ENCODE peak calls at places on chromosome 5, in ten cellular contexts. Y is brain microvascular endothelial cell; F is CD8-positive, alpha-beta T cell; N is kidney epithelial cell; J is K562; R is PC-9; X is ovary; G is HCT116; M is heart left ventricle; L is CD8-positive, alpha-beta memory T cell. D is an unnamed sample.

GRCh38 chr5:107217721-107218130 is 453.0 kb downstream of the EFNA5 start:
- DNase-seq in G (peak; percentile 6), X (no peak), R (peak; percentile 96), J (no peak), M (peak; percentile 80), N (peak; percentile 18), L (no peak), F (no peak), Y (no peak), D (no peak)

GRCh38 chr5:155616779-155617392 is 603.3 kb downstream of the KIF4B start:
- DNase-seq in R (no peak), L (peak; percentile 26), X (no peak), N (no peak), Y (no peak), M (no peak), J (peak; percentile 47), F (peak; percentile 22), G (no peak), D (no peak)

GRCh38 chr5:95565280-95565920 is 10.5 kb downstream of the ARSK start:
- DNase-seq in G (no peak), J (no peak), Y (no peak), X (no peak), F (no peak), M (no peak), R (no peak), L (no peak), N (no peak), D (peak; percentile 41)

GRCh38 chr5:145824040-145824439 is 11.1 kb downstream of the PRELID2 start:
- DNase-seq in R (no peak), L (no peak), M (no peak), X (no peak), Y (no peak), G (no peak), J (no peak), F (no peak), N (no peak), D (no peak)

GRCh38 chr5:168407222-168407621 is 79.0 kb upstream of the RARS1 start:
- DNase-seq in X (no peak), F (no peak), R (no peak), L (no peak), Y (no peak), J (no peak), M (no peak), N (no peak), G (no peak), D (no peak)

GRCh38 chr5:96861044-96861443 is 15.3 kb upstream of the ERAP2 start:
- DNase-seq in X (no peak), M (no peak), G (no peak), R (no peak), L (no peak), N (no peak), Y (no peak), F (no peak), J (no peak), D (no peak)

GRCh38 chr5:15105799-15106393 is 234.3 kb upstream of the ANKH start:
- DNase-seq in X (peak; percentile 27), J (peak; percentile 65), G (peak; percentile 22), F (no peak), R (no peak), L (no peak), Y (peak; percentile 47), N (no peak), M (peak; percentile 28), D (no peak)

GRCh38 chr5:57841671-57842375 is 359.2 kb upstream of the ACTBL2 start:
- DNase-seq in F (no peak), L (no peak), J (no peak), N (peak; percentile 98), R (peak; percentile 98), Y (peak; percentile 96), X (no peak), M (peak; percentile 32), G (peak; percentile 65), D (peak; percentile 91)

GRCh38 chr5:72649449-72649848 is 142.2 kb upstream of the ZNF366 start:
- DNase-seq in R (no peak), J (peak; percentile 22), M (no peak), G (no peak), L (no peak), X (no peak), N (no peak), Y (peak; percentile 75), F (no peak), D (no peak)

DNA sequence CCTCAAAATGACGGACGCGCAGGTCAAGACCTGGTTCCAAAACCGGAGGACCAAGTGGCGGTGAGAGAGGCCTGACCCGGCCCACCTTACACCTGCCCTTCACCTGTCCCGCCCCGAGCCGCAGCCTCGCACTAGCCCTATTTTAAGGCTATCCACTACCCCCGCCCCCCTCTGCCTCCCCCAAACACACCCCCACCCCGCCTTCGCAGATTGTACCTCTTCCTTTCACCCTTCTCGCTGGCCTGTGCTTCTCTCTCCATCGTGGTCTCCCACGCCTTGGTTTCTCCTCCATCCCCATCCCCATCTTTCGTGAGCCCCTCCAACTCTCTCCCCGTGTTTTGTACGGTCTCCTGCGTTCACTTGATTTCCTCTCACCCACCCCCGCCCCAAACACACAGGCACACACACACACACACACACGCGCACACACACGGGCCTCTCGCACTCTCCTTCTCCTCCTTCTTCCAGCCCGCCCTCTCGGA is 1.3 kb downstream of the TLX3 start:
- DNase-seq in N (no peak), X (no peak), L (no peak), R (no peak), J (no peak), F (no peak), Y (no peak), G (no peak), M (no peak), D (no peak)
- H3K4me3 ChIP-seq in N (no peak overlapping the region), X (no peak overlapping the region), L (no peak overlapping the region), R (no peak overlapping the region), J (no peak overlapping the region), F (no peak overlapping the region), Y (no peak overlapping the region), G (peak overlapping the region; percentile 50), M (no peak overlapping the region), D (no peak overlapping the region)

DNA sequence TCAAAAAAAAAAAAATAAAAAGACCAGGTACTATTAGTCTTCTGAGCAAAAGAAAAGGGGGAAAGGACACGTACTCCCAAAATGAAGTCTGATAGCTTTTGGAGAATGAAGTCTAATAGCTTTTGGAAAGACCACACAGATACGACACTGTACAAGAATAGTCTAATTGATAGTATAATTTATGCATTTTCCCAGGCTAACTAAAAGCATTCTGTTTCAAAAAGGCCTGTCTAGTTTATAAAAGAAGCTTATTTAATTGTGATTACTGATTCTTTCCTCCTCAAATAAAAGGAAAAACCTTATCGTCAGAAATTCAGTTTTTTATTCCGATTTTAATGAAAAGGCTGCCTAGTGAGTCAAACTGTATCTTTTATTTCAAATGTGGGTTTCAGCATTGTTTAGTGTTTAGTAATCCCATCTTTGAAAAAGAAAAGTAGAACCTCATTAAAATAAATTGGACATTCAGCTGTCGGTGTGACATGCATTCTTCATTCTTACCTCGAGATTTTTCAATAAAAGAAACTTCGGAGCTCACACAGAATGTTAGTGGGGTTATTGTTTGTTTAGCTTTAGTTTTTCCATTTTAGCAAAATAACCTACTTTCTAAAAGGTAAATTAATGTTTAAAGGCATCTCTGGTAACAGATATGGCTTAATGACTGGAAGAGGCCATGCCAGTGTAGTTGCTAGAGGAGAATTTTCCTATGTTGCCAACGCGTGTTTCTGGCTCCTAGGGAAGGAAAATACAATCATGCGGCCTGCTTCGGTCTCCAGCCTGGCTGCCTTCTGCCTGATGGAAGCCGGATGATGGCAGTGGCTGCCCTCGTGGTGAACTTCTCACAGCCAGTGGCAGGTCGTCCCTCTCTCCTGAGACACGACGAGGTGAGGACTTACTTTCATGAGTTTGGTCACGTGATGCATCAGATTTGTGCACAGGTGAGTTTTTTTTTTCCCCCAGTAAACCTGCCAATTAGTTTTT is 70.0 kb downstream of the NLN start:
- DNase-seq in J (no peak), F (no peak), N (no peak), X (no peak), Y (no peak), G (no peak), L (no peak), M (no peak), R (no peak), D (no peak)
- H3K36me3 ChIP-seq in J (peaks cover 29% of the 10 kb centered on the region), F (no peaks in the 10 kb centered on the region), N (no peaks in the 10 kb centered on the region), X (no peaks in the 10 kb centered on the region), Y (peaks cover 3% of the 10 kb centered on the region), G (peaks cover 12% of the 10 kb centered on the region), L (no peaks in the 10 kb centered on the region), M (peaks cover 3% of the 10 kb centered on the region), R (peaks cover 4% of the 10 kb centered on the region), D (no peaks in the 10 kb centered on the region)

DNA sequence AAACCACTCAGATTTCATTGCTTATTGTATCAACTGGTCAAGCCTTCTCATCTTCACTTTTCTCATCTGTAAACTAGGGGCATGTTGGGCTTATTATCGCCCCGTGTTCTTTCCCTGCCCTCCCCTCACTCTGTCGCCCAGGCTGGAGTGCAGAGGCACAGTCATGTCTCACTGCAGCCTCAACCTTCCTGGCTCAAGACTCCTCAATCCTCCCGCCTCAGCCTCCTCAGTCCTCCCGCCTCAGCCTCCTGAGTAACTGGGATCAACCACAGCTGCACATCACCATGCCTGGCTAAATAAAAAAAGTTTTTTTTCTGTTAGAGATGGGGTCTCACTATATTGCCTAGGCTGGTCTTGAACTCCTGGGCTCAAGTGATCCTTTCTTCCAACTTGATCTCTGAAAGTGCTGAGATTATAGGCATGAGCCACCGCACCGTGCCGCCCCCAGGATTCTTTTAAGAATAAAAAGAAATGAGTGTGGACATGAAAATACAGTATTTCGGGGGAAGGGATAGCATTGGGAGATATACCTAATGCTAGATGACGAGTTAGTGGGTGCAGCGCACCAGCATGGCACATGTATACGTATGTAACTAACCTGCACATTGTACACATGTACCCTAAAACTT is 2.0 kb downstream of the MAML1 start:
- DNase-seq in M (no peak), J (no peak), G (no peak), N (no peak), X (no peak), L (no peak), F (no peak), R (no peak), Y (no peak), D (no peak)
- H3K4me3 ChIP-seq in M (peak overlapping the region; percentile 70), J (peak overlapping the region; percentile 89), G (no peak overlapping the region), N (peak overlapping the region; percentile 71), X (peak overlapping the region; percentile 83), L (peak overlapping the region; percentile 69), F (peak overlapping the region; percentile 52), R (peak overlapping the region; percentile 77), Y (peak overlapping the region; percentile 77), D (peak overlapping the region; percentile 76)

GRCh38 chr5:133533541-133533940 is 78.8 kb downstream of the FSTL4 start:
- DNase-seq in F (no peak), M (no peak), N (no peak), Y (no peak), J (no peak), X (no peak), G (no peak), L (no peak), R (no peak), D (no peak)

GRCh38 chr5:133528841-133529240 is 83.5 kb downstream of the FSTL4 start:
- DNase-seq in X (no peak), G (no peak), J (no peak), R (no peak), Y (no peak), L (no peak), F (no peak), N (no peak), M (no peak), D (no peak)

GRCh38 chr5:133530270-133530669 is 82.1 kb downstream of the FSTL4 start:
- DNase-seq in X (no peak), G (no peak), J (no peak), L (no peak), Y (no peak), M (no peak), F (no peak), R (no peak), N (no peak), D (no peak)

GRCh38 chr5:133531634-133532033 is 80.7 kb downstream of the FSTL4 start:
- DNase-seq in R (no peak), X (no peak), N (no peak), G (no peak), F (no peak), J (no peak), Y (peak; percentile 20), L (no peak), M (no peak), D (no peak)

GRCh38 chr5:133531178-133531577 is 81.2 kb downstream of the FSTL4 start:
- DNase-seq in Y (no peak), M (no peak), X (no peak), R (no peak), N (no peak), F (no peak), L (no peak), G (no peak), J (no peak), D (no peak)
- H3K36me3 ChIP-seq in Y (no peaks in the 10 kb centered on the region), M (no peaks in the 10 kb centered on the region), X (no peaks in the 10 kb centered on the region), R (no peaks in the 10 kb centered on the region), N (no peaks in the 10 kb centered on the region), F (no peaks in the 10 kb centered on the region), L (no peaks in the 10 kb centered on the region), G (no peaks in the 10 kb centered on the region), J (no peaks in the 10 kb centered on the region), D (no peaks in the 10 kb centered on the region)

D was measured in BJ.